ENCODE peak calls at places on chromosomes 5 and 9, in six cellular contexts. G is dorsolateral prefrontal cortex, P is cardiac fibroblast, O is endodermal cell, M is retinal pigment epithelial cell, N is colonic mucosa. D is an unnamed sample.

GRCh38 chr5:69414885-69415583 is at the start of gene MARVELD2:
- DNase-seq in G (peak; percentile 34), P (peak; percentile 50), O (peak; percentile 97), M (no peak), N (peak; percentile 94), D (peak; percentile 26)

GRCh38 chr5:91175708-91176107 is 207.4 kb downstream of the ARRDC3 start:
- DNase-seq in G (no peak), P (no peak), O (no peak), M (no peak), N (no peak), D (no peak)

GRCh38 chr5:155728857-155729683 is 597.9 kb upstream of the SGCD start:
- DNase-seq in G (peak; percentile 29), P (no peak), O (peak; percentile 75), M (no peak), N (no peak), D (no peak)

GRCh38 chr5:142800776-142801494 is 30.8 kb downstream of the ARHGAP26 start:
- DNase-seq in G (no peak), P (no peak), O (no peak), M (no peak), N (no peak), D (no peak)

GRCh38 chr5:78912796-78913195 is 72.3 kb downstream of the ARSB start:
- DNase-seq in G (no peak), P (no peak), O (no peak), M (no peak), N (no peak), D (no peak)

GRCh38 chr5:170720984-170721383 is 62.5 kb upstream of the GABRP start:
- DNase-seq in G (no peak), P (no peak), O (no peak), M (no peak), N (no peak), D (no peak)

GRCh38 chr9:110444911-110445310 is 107.2 kb upstream of the TXNDC8 start:
- DNase-seq in G (no peak), P (peak; percentile 61), O (no peak), M (no peak), N (no peak), D (no peak)

GRCh38 chr5:86118542-86118941 is 499.2 kb upstream of the COX7C start:
- DNase-seq in G (no peak), P (no peak), O (no peak), M (no peak), N (no peak), D (no peak)

GRCh38 chr5:14039576-14039975 is 95.1 kb upstream of the DNAH5 start:
- DNase-seq in G (no peak), P (no peak), O (no peak), M (no peak), N (no peak), D (no peak)

GRCh38 chr5:57414857-57415256 is 67.8 kb downstream of the ACTBL2 start:
- DNase-seq in G (no peak), P (no peak), O (no peak), M (no peak), N (no peak), D (no peak)

GRCh38 chr9:137319434-137319975 is 17.4 kb upstream of the NRARP start:
- DNase-seq in G (no peak), P (no peak), O (peak; percentile 53), M (no peak), N (no peak), D (no peak)

GRCh38 chr5:92309336-92309991 is 926.3 kb upstream of the ARRDC3 start:
- DNase-seq in G (no peak), P (peak; percentile 65), O (no peak), M (no peak), N (no peak), D (no peak)

GRCh38 chr5:144104086-144104485 is 66.4 kb downstream of the YIPF5 start:
- DNase-seq in G (no peak), P (no peak), O (no peak), M (no peak), N (no peak), D (no peak)

GRCh38 chr5:124570285-124571035 is 176.0 kb downstream of the ZNF608 start:
- DNase-seq in G (no peak), P (peak; percentile 8), O (no peak), M (no peak), N (no peak), D (no peak)

GRCh38 chr9:4489919-4490704 is at the start of gene SLC1A1:
- DNase-seq in G (no peak), P (peak; percentile 69), O (peak; percentile 90), M (no peak), N (peak; percentile 79), D (no peak)

GRCh38 chr5:169147542-169147941 is 153.4 kb downstream of the SLIT3 start:
- DNase-seq in G (no peak), P (no peak), O (no peak), M (no peak), N (no peak), D (no peak)

GRCh38 chr5:1887400-1888360 is 5.0 kb upstream of the IRX4 start:
- DNase-seq in G (no peak), P (no peak), O (peak; percentile 76), M (no peak), N (no peak), D (no peak)

GRCh38 chr5:21646469-21646868 is 1206.7 kb downstream of the CDH12 start:
- DNase-seq in G (no peak), P (no peak), O (no peak), M (no peak), N (no peak), D (no peak)

GRCh38 chr5:132775439-132776076 is 1.5 kb downstream of the SEPTIN8 start:
- DNase-seq in G (peak; percentile 26), P (no peak), O (no peak), M (peak; percentile 72), N (no peak), D (peak; percentile 92)

GRCh38 chr5:389891-390290 is 53.1 kb upstream of the EXOC3 start:
- DNase-seq in G (no peak), P (no peak), O (no peak), M (no peak), N (peak; percentile 5), D (no peak)

DNA sequence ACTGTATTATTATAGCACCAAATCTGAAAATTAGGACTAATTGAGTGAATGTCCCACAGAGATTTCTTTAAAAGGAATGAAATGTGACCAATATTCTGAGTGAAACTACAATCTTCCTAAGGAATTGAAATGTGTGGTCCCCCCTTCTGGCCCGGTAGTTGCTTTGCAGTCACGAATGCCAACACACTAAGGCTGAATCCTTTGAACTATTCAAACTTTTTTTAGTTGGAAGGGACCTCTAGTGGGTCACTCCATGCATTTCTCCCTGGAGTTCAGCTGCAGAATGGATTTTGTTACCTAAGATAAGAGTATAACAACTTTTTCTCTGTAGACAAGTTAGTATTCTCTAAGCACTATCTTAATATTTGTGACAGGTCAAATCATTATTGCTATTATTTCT is 2.8 kb downstream of the CDH6 start:
- DNase-seq in G (no peak), P (peak; percentile 30), O (peak; percentile 55), M (no peak), N (no peak), D (no peak)
- TF ChIP-seq CTCF in G (peak; percentile 23), P (no peak), O (peak; percentile 75), M (peak; percentile 56), N (no peak), D (peak; percentile 57)

DNA sequence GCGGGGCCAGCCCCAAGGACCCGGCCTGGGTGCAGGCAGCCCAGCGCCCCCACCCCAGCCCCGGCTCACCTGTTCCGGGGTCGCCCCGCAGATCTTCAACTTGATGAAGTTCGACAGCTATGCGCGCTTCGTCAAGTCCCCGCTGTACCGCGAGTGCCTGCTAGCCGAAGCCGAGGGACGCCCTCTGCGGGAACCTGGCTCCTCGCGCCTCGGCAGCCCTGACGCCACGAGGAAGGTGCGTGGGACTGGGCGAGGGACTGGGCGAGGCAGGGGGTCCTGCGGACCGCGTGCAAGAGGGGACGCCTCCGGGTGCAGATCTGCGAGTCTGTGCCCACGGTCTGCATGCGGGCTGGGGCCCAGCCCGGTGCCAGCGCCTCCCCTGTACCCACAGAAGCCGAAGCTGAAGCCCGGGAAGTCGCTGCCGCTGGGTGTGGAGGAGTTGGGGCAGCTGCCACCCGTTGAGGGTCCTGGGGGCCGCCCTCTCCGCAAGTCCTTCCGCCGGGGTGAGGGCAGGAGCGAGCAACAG is 9.7 kb downstream of the RGS14 start:
- DNase-seq in G (no peak), P (no peak), O (no peak), M (no peak), N (no peak), D (no peak)
- TF ChIP-seq CTCF in G (no peak), P (peak; percentile 5), O (no peak), M (peak; percentile 17), N (no peak), D (peak; percentile 32)

DNA sequence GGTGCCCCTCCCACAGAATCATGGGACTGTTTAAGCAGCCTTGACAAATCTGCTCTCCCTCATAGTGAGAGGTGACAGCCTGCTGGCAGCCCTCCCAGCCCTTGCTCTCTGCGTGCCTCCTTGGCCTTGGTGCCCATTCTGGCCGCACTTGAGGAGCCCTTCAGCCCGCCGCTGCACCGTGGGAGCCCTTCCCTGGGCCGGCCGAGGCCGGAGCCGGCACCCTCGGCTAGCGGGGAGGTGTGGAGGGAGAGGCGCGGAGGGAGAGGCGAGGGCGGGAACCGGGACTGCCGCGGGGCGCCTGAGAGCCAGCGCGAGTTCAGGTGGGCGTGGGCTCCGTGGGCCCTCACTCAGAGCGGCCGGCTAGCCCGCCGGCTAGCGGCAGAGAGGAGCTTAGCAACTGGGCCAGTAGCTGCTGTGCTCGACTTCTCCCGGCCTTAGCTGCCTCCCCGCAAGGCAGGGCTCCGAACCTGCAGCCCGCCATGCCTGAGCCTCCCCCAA is 125.9 kb upstream of the MYO10 start:
- DNase-seq in G (no peak), P (no peak), O (peak; percentile 47), M (no peak), N (no peak), D (no peak)
- TF ChIP-seq CTCF in G (no peak), P (peak; percentile 11), O (peak; percentile 19), M (no peak), N (no peak), D (no peak)

GRCh38 chr5:140881889-140882590 is at the start of gene PCDHA13:
- DNase-seq in G (no peak), P (no peak), O (peak; percentile 64), M (no peak), N (no peak), D (no peak)
- TF ChIP-seq CTCF in G (peak; percentile 47), P (no peak), O (peak; percentile 62), M (peak; percentile 31), N (no peak), D (peak; percentile 20)

DNA sequence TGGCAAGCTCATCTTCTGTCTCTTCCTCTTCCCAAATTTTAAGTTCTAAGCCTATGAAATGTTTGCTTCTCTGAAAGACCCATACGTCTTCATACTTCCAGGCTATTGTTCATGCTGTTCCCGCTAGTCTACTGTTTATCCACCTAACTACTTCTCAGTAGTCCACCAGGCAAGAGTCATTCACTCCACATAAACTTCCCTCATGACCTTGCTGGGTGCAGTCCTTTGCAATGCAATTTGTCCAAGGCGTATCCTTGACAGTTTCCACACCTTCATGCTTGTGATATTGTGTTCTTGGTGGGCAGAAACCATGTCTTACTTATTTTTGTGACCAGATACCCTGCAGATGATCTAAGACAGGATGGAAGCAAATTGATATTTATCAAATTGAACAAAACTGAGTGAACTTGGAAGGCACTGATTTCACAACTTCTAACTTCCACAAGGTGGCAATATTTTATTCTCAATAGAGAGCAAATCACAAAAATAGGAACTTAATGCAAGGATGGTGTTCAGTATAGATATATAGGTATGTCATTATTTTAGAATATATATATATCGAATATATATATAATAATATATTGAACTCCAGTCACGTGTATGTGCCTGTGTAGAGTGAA is 30.3 kb downstream of the TYRP1 start:
- DNase-seq in G (no peak), P (peak; percentile 46), O (no peak), M (no peak), N (peak; percentile 21), D (no peak)
- TF ChIP-seq CTCF in G (peak; percentile 65), P (peak; percentile 47), O (peak; percentile 68), M (peak; percentile 48), N (peak; percentile 43), D (peak; percentile 56)